ENCODE peak calls at places on chromosomes 11 and 22, in five cellular contexts. Q is activated effector memory CD4-positive, alpha-beta T cell treated with anti-CD3 and anti-CD28 coated beads, Interleukin-2, amount 50 U/mL, for 16 hours; X is stimulated activated CD4-positive, alpha-beta T cell treated with anti-CD3 and anti-CD28 coated beads, Interleukin-15, amount 100 ng/mL, for 1 hour; U is left colon; D is LoVo. W is an unnamed sample.

GRCh38 chr11:250274-250673 is 13.5 kb downstream of the PSMD13 start:
- DNase-seq in X (no peak), U (no peak), Q (no peak), D (no peak), W (no peak)

GRCh38 chr22:39153220-39153860 is 860 bp upstream of the CBX7 start:
- DNase-seq in Q (peak; percentile 64), D (no peak), X (no peak), U (peak; percentile 30), W (no peak)

GRCh38 chr11:44989831-44990566 is 39.3 kb upstream of the TP53I11 start:
- DNase-seq in D (no peak), Q (peak; percentile 57), X (no peak), U (no peak), W (peak; percentile 57)

GRCh38 chr22:47547881-47548630 is 785.6 kb downstream of the TBC1D22A start:
- DNase-seq in U (no peak), Q (peak; percentile 50), D (no peak), X (no peak), W (no peak)

GRCh38 chr11:15845261-15845660 is 511.1 kb downstream of the SOX6 start:
- DNase-seq in X (no peak), Q (no peak), D (no peak), U (no peak), W (no peak)

GRCh38 chr22:20464096-20464614 is 26.5 kb upstream of the SCARF2 start:
- DNase-seq in D (no peak), Q (peak; percentile 85), U (peak; percentile 29), X (peak; percentile 26), W (no peak)

GRCh38 chr11:84958295-84958694 is 668.8 kb downstream of the DLG2 start:
- DNase-seq in X (no peak), U (no peak), Q (no peak), D (no peak), W (no peak)

GRCh38 chr11:109870313-109870712 is 222.9 kb upstream of the ZC3H12C start:
- DNase-seq in D (no peak), X (no peak), Q (no peak), U (no peak), W (no peak)

GRCh38 chr11:66144000-66144678 is 74.1 kb downstream of the PACS1 start:
- DNase-seq in X (no peak), Q (no peak), D (no peak), U (no peak), W (no peak)

GRCh38 chr22:41902016-41902415 is 12.9 kb downstream of the SHISA8 start:
- DNase-seq in D (no peak), X (no peak), Q (no peak), U (no peak), W (no peak)

GRCh38 chr11:2361565-2361964 is 15.5 kb upstream of the CD81 start:
- DNase-seq in X (no peak), D (no peak), Q (no peak), U (no peak), W (no peak)

GRCh38 chr22:19646383-19646782 is 67.9 kb upstream of the SEPTIN5 start:
- DNase-seq in D (no peak), Q (no peak), X (no peak), U (no peak), W (no peak)

GRCh38 chr22:46064966-46065666 is 85.2 kb upstream of the PPARA start:
- DNase-seq in Q (peak; percentile 19), X (no peak), U (peak; percentile 12), D (no peak), W (no peak)

GRCh38 chr11:102268083-102268984 is 49.0 kb upstream of the BIRC3 start:
- DNase-seq in Q (peak; percentile 91), D (peak; percentile 97), X (peak; percentile 62), U (peak; percentile 94), W (peak; percentile 99)

GRCh38 chr11:33723238-33723881 is 12.9 kb downstream of the CD59 start:
- DNase-seq in Q (no peak), U (no peak), X (no peak), D (peak; percentile 20), W (peak; percentile 68)